ENCODE peak calls at places on chromosome 16, in ten cellular contexts. T, F, D, I, V, O, S, A, C and R are unnamed samples.

GRCh38 chr16:68255712-68256111 is 8.6 kb upstream of the SLC7A6 start:
- DNase-seq in T (no peak), F (no peak), D (no peak), I (no peak), V (no peak), O (no peak), S (no peak), A (no peak), C (no peak), R (no peak)

GRCh38 chr16:54191163-54191562 is 95.4 kb downstream of the IRX3 start:
- DNase-seq in T (no peak), F (no peak), D (no peak), I (no peak), V (no peak), O (no peak), S (no peak), A (no peak), C (no peak), R (no peak)

GRCh38 chr16:10744370-10745030 is 858 bp downstream of the NUBP1 start:
- DNase-seq in T (no peak), F (no peak), D (no peak), I (no peak), V (no peak), O (no peak), S (peak), A (no peak), C (peak), R (no peak)

GRCh38 chr16:31382485-31383161 is 10.5 kb upstream of the ITGAD start:
- DNase-seq in T (peak), F (peak), D (peak), I (peak), V (peak), O (peak), S (peak), A (no peak), C (no peak), R (peak)

GRCh38 chr16:9013508-9013864 is 49.8 kb upstream of the USP7 start:
- DNase-seq in T (no peak), F (no peak), D (no peak), I (no peak), V (no peak), O (no peak), S (no peak), A (no peak), C (no peak), R (no peak)

GRCh38 chr16:12293017-12293618 is 316.6 kb downstream of the SNX29 start:
- DNase-seq in T (no peak), F (no peak), D (peak), I (no peak), V (no peak), O (no peak), S (no peak), A (no peak), C (no peak), R (no peak)

GRCh38 chr16:82133798-82134197 is 36.2 kb downstream of the MPHOSPH6 start:
- DNase-seq in T (no peak), F (no peak), D (no peak), I (no peak), V (no peak), O (peak), S (no peak), A (no peak), C (no peak), R (no peak)

GRCh38 chr16:714079-714478 is 839 bp upstream of the METRN start:
- DNase-seq in T (peak), F (no peak), D (no peak), I (no peak), V (no peak), O (no peak), S (no peak), A (no peak), C (no peak), R (peak)

GRCh38 chr16:46972971-46973456 is 460 bp downstream of the DNAJA2 start:
- DNase-seq in T (no peak), F (peak), D (peak), I (peak), V (peak), O (peak), S (peak), A (no peak), C (no peak), R (peak)

GRCh38 chr16:27485811-27486210 is 63.9 kb downstream of the GTF3C1 start:
- DNase-seq in T (no peak), F (no peak), D (no peak), I (no peak), V (no peak), O (no peak), S (no peak), A (no peak), C (no peak), R (no peak)

GRCh38 chr16:67740391-67740790 is 21.3 kb upstream of the GFOD2 start:
- DNase-seq in T (no peak), F (no peak), D (no peak), I (no peak), V (no peak), O (no peak), S (no peak), A (no peak), C (no peak), R (no peak)

GRCh38 chr16:66849021-66849420 is 4.8 kb downstream of the CA7 start:
- DNase-seq in T (no peak), F (no peak), D (no peak), I (no peak), V (no peak), O (no peak), S (no peak), A (no peak), C (no peak), R (no peak)

GRCh38 chr16:67236551-67237395 is 9.8 kb downstream of the TMEM208 start:
- DNase-seq in T (peak), F (peak), D (peak), I (no peak), V (peak), O (peak), S (peak), A (no peak), C (no peak), R (no peak)

GRCh38 chr16:28543072-28543471 is 4.3 kb upstream of the NUPR1 start:
- DNase-seq in T (peak), F (peak), D (no peak), I (no peak), V (no peak), O (no peak), S (peak), A (no peak), C (no peak), R (peak)

GRCh38 chr16:19844945-19845641 is 39.6 kb downstream of the GPRC5B start:
- DNase-seq in T (peak), F (no peak), D (peak), I (peak), V (peak), O (no peak), S (no peak), A (peak), C (no peak), R (no peak)

GRCh38 chr16:84036982-84037425 is 5.6 kb downstream of the SLC38A8 start:
- DNase-seq in T (no peak), F (no peak), D (no peak), I (no peak), V (no peak), O (no peak), S (no peak), A (no peak), C (no peak), R (no peak)

GRCh38 chr16:20903889-20904506 is 3.4 kb downstream of the LYRM1 start:
- DNase-seq in T (no peak), F (no peak), D (no peak), I (no peak), V (no peak), O (no peak), S (no peak), A (no peak), C (no peak), R (no peak)

GRCh38 chr16:3577302-3577752 is at the start of gene NLRC3:
- DNase-seq in T (no peak), F (peak), D (no peak), I (no peak), V (no peak), O (peak), S (no peak), A (no peak), C (no peak), R (no peak)

GRCh38 chr16:57955572-57955971 is 15.4 kb downstream of the CNGB1 start:
- DNase-seq in T (no peak), F (no peak), D (peak), I (no peak), V (no peak), O (no peak), S (no peak), A (no peak), C (no peak), R (peak)

GRCh38 chr16:30113711-30114333 is 485 bp upstream of the GDPD3 start:
- DNase-seq in T (no peak), F (no peak), D (no peak), I (no peak), V (peak), O (no peak), S (no peak), A (no peak), C (no peak), R (peak)

GRCh38 chr16:87559976-87560375 is 42.3 kb upstream of the JPH3 start:
- DNase-seq in T (no peak), F (no peak), D (no peak), I (peak), V (no peak), O (no peak), S (no peak), A (no peak), C (no peak), R (no peak)

GRCh38 chr16:28063047-28063521 is 430 bp downstream of the GSG1L start:
- DNase-seq in T (no peak), F (no peak), D (no peak), I (no peak), V (no peak), O (peak), S (no peak), A (no peak), C (no peak), R (no peak)

GRCh38 chr16:19238386-19238785 is 47.1 kb upstream of the CLEC19A start:
- DNase-seq in T (no peak), F (no peak), D (no peak), I (no peak), V (no peak), O (no peak), S (no peak), A (no peak), C (no peak), R (no peak)

GRCh38 chr16:26930776-26931175 is 136.0 kb upstream of the C16orf82 start:
- DNase-seq in T (no peak), F (no peak), D (no peak), I (no peak), V (no peak), O (no peak), S (no peak), A (no peak), C (no peak), R (no peak)

GRCh38 chr16:67173808-67174705 is 3.7 kb downstream of the NOL3 start:
- DNase-seq in T (peak), F (peak), D (peak), I (peak), V (peak), O (peak), S (peak), A (peak), C (peak), R (peak)

GRCh38 chr16:65538945-65539344 is 417.1 kb upstream of the CDH11 start:
- DNase-seq in T (no peak), F (no peak), D (no peak), I (no peak), V (no peak), O (no peak), S (no peak), A (no peak), C (no peak), R (peak)

GRCh38 chr16:715448-716249 is 731 bp downstream of the METRN start:
- DNase-seq in T (peak), F (no peak), D (peak), I (peak), V (peak), O (no peak), S (no peak), A (no peak), C (no peak), R (no peak)

GRCh38 chr16:85303354-85303883 is 191.1 kb upstream of the CIBAR2 start:
- DNase-seq in T (peak), F (peak), D (peak), I (peak), V (no peak), O (peak), S (peak), A (no peak), C (peak), R (peak)

GRCh38 chr16:89217388-89218191 is at the start of gene ZNF778:
- DNase-seq in T (peak), F (peak), D (peak), I (peak), V (peak), O (peak), S (peak), A (peak), C (peak), R (peak)

GRCh38 chr16:23466162-23466885 is 13.3 kb upstream of the COG7 start:
- DNase-seq in T (peak), F (no peak), D (no peak), I (peak), V (peak), O (no peak), S (no peak), A (peak), C (no peak), R (peak)

GRCh38 chr16:28981517-28981916 is 3.3 kb upstream of the LAT start:
- DNase-seq in T (no peak), F (no peak), D (peak), I (no peak), V (no peak), O (peak), S (no peak), A (no peak), C (no peak), R (no peak)

GRCh38 chr16:56789360-56789759 is 59.4 kb downstream of the NUP93 start:
- DNase-seq in T (peak), F (peak), D (peak), I (no peak), V (peak), O (peak), S (peak), A (no peak), C (no peak), R (peak)

GRCh38 chr16:48997946-48998345 is 283.7 kb downstream of the CBLN1 start:
- DNase-seq in T (no peak), F (no peak), D (no peak), I (no peak), V (no peak), O (no peak), S (no peak), A (no peak), C (no peak), R (no peak)

GRCh38 chr16:85363881-85364280 is 249.2 kb upstream of the GSE1 start:
- DNase-seq in T (no peak), F (no peak), D (no peak), I (peak), V (no peak), O (no peak), S (no peak), A (peak), C (no peak), R (no peak)

GRCh38 chr16:27179500-27180072 is 23.7 kb upstream of the KDM8 start:
- DNase-seq in T (peak), F (peak), D (peak), I (peak), V (peak), O (peak), S (peak), A (no peak), C (peak), R (peak)

GRCh38 chr16:29790949-29791844 is 646 bp downstream of the KIF22 start:
- DNase-seq in T (no peak), F (peak), D (no peak), I (no peak), V (no peak), O (no peak), S (no peak), A (no peak), C (no peak), R (no peak)